ENCODE peak calls at places on chromosomes 2 and 18, in five cellular contexts. O is astrocyte, Z is K562, F is tibial nerve, G is psoas muscle. A is an unnamed sample. For H3K4me1, the result is how much of the 10 kb centered on the place peaks cover.

GRCh38 chr2:98479959-98480524 is 35.4 kb downstream of the INPP4A start:
- DNase-seq in G (peak), Z (no peak), F (no peak), O (peak), A (peak)

GRCh38 chr2:240806006-240806405 is 14.0 kb downstream of the KIF1A start:
- DNase-seq in F (no peak), G (no peak), O (no peak), Z (no peak), A (no peak)

GRCh38 chr2:194126418-194126817 is 1530.6 kb upstream of the SLC39A10 start:
- DNase-seq in F (no peak), O (peak), Z (no peak), G (no peak), A (no peak)

GRCh38 chr2:149715005-149715592 is 127.5 kb upstream of the MMADHC start:
- DNase-seq in O (peak), G (no peak), Z (no peak), F (no peak), A (no peak)

GRCh38 chr2:39608690-39609457 is 56.8 kb upstream of the TMEM178A start:
- DNase-seq in G (no peak), Z (no peak), O (no peak), F (no peak), A (no peak)

GRCh38 chr2:43226558-43226954 is at the start of gene ZFP36L2:
- DNase-seq in Z (peak), G (peak), O (peak), F (peak), A (peak)

GRCh38 chr2:47193607-47194006 is 38.5 kb upstream of the STPG4 start:
- DNase-seq in Z (no peak), G (no peak), O (peak), F (no peak), A (no peak)

GRCh38 chr2:10220516-10221391 is 82.0 kb upstream of the HPCAL1 start:
- DNase-seq in G (peak), Z (peak), O (peak), F (no peak), A (peak)

GRCh38 chr18:44826418-44827259 is 146.0 kb downstream of the SETBP1 start:
- DNase-seq in G (peak), F (peak), O (peak), Z (no peak), A (peak)

GRCh38 chr2:154446324-154446723 is 252.2 kb upstream of the KCNJ3 start:
- DNase-seq in F (no peak), O (no peak), G (no peak), Z (no peak), A (no peak)

GRCh38 chr2:20484034-20484617 is 37.3 kb downstream of the RHOB start:
- DNase-seq in F (no peak), Z (no peak), G (no peak), O (no peak), A (no peak)

GRCh38 chr2:42663106-42663755 is 94.8 kb downstream of the MTA3 start:
- DNase-seq in G (peak), F (peak), O (peak), Z (peak), A (peak)

GRCh38 chr18:31619291-31619690 is 27.6 kb downstream of the TTR start:
- DNase-seq in F (no peak), Z (no peak), G (no peak), O (no peak), A (no peak)

GRCh38 chr18:65215865-65216466 is 534.8 kb upstream of the CDH7 start:
- DNase-seq in O (no peak), Z (no peak), G (no peak), F (no peak), A (no peak)

GRCh38 chr2:208265371-208265806 is 666 bp upstream of the PIKFYVE start:
- DNase-seq in G (peak), Z (no peak), O (peak), F (no peak), A (no peak)

GRCh38 chr2:219985017-219985416 is 357.6 kb downstream of the SLC4A3 start:
- DNase-seq in O (no peak), G (no peak), Z (no peak), F (no peak), A (no peak)

GRCh38 chr2:55934337-55934736 is 10.8 kb upstream of the EFEMP1 start:
- DNase-seq in F (no peak), O (no peak), Z (no peak), G (no peak), A (no peak)

GRCh38 chr2:41896186-41896846 is 151.5 kb upstream of the PKDCC start:
- DNase-seq in F (no peak), O (no peak), G (no peak), Z (no peak), A (no peak)

GRCh38 chr2:63488118-63488713 is 100.1 kb downstream of the WDPCP start:
- DNase-seq in O (no peak), Z (peak), F (no peak), G (no peak), A (no peak)

GRCh38 chr2:165618806-165619205 is 149.3 kb downstream of the CSRNP3 start:
- DNase-seq in Z (no peak), F (no peak), G (no peak), O (no peak), A (no peak)

GRCh38 chr2:220999351-220999750 is 572.8 kb downstream of the EPHA4 start:
- DNase-seq in G (no peak), F (no peak), Z (no peak), O (peak), A (no peak)

GRCh38 chr2:39216495-39217191 is 27.1 kb downstream of the CDKL4 start:
- DNase-seq in G (no peak), F (no peak), Z (no peak), O (no peak), A (no peak)

GRCh38 chr2:117918608-117919007 is 95.3 kb downstream of the CCDC93 start:
- DNase-seq in F (no peak), G (no peak), Z (no peak), O (no peak), A (no peak)

GRCh38 chr18:62957885-62958472 is 242.6 kb downstream of the PHLPP1 start:
- DNase-seq in F (peak), Z (no peak), O (no peak), G (no peak), A (no peak)

GRCh38 chr2:18422416-18423165 is 137.9 kb downstream of the RDH14 start:
- DNase-seq in Z (no peak), F (no peak), G (no peak), O (no peak), A (no peak)

GRCh38 chr2:54629914-54630609 is 93.4 kb upstream of the EML6 start:
- DNase-seq in Z (no peak), F (peak), G (peak), O (peak), A (peak)

GRCh38 chr2:16114836-16115235 is 174.5 kb downstream of the MYCN start:
- DNase-seq in G (no peak), Z (no peak), F (no peak), O (no peak), A (no peak)

GRCh38 chr2:206558492-206558891 is 83.8 kb upstream of the FAM237A start:
- DNase-seq in F (no peak), O (no peak), G (no peak), Z (no peak), A (no peak)

GRCh38 chr18:32010124-32010745 is 8.4 kb upstream of the RNF125 start:
- DNase-seq in Z (no peak), G (no peak), F (no peak), O (no peak), A (no peak)

GRCh38 chr2:69299772-69300516 is 87.1 kb downstream of the GFPT1 start:
- DNase-seq in Z (no peak), O (no peak), G (no peak), F (no peak), A (no peak)

GRCh38 chr18:77482190-77482928 is 232.7 kb downstream of the GALR1 start:
- DNase-seq in G (no peak), Z (no peak), O (no peak), F (no peak), A (no peak)

GRCh38 chr2:60525859-60526258 is 27.6 kb downstream of the BCL11A start:
- DNase-seq in G (no peak), O (no peak), F (no peak), Z (no peak), A (no peak)
- H3K4me1 ChIP-seq in G (under half), O (under half), F (under half), Z (under half), A (under half)

GRCh38 chr2:235945608-235946140 is 222.5 kb downstream of the GBX2 start:
- DNase-seq in F (no peak), Z (no peak), O (no peak), G (no peak), A (no peak)

GRCh38 chr2:235939471-235939870 is 228.7 kb downstream of the GBX2 start:
- DNase-seq in Z (no peak), F (no peak), O (peak), G (no peak), A (no peak)

GRCh38 chr2:235946590-235946989 is 221.6 kb downstream of the GBX2 start:
- DNase-seq in O (no peak), F (no peak), Z (no peak), G (no peak), A (no peak)

GRCh38 chr2:235940330-235940729 is 227.9 kb downstream of the GBX2 start:
- DNase-seq in F (no peak), Z (peak), G (no peak), O (peak), A (no peak)

GRCh38 chr2:235944591-235944990 is 223.6 kb downstream of the GBX2 start:
- DNase-seq in G (no peak), F (no peak), O (no peak), Z (no peak), A (no peak)
- H3K4me3 ChIP-seq in G (no peak), F (no peak), O (no peak), Z (no peak), A (no peak)

DNA sequence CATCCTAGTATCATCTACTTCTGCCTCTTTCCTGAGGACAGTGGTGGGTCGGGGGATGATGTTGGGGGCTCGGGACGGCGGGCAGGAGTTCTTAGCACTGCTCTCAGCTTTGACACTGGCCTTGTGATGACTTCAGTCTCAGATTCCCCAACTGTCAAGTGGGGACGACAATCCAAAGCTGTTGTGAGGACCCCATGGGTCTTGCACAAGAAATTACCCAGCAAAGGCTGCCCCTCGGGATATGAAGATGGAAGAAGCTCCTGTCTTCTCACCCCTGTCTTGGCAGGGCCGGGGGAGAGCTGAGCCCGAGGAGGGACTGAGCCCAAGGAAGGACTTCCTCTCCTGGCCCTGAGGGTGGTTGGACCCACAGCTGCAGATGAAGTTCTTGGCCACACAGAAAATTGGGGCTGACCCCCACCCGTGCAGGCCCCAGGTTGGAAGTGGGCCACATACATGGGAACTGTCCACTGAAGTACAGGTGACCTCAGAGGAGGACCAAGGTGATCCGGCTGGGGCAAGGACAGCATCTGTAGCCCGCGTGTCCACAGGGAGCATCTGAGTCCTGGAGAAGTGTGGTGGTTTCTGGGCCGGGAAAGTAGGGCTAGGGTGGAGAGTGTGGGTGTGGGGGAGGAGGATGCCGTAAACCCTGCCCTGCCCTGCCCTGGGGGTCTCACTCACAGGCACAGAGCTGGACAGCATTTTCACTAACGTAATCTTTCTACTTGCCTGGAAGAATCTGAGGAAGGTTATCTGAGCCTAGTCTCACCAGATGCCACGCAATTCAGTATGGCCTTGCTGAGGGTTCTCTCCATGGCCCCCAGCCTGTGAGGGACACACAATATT is 50.8 kb downstream of the INHBB start:
- DNase-seq in F (no peak), Z (no peak), G (peak), O (no peak), A (no peak)
- H3K4me1 ChIP-seq in F (under half), Z (under half), G (under half), O (under half), A (under half)

GRCh38 chr2:159612255-159612901 is 4.0 kb downstream of the BAZ2B start:
- DNase-seq in F (no peak), O (no peak), G (no peak), Z (peak), A (no peak)
- H3K4me3 ChIP-seq in F (no peak), O (no peak), G (peak), Z (no peak), A (no peak)

DNA sequence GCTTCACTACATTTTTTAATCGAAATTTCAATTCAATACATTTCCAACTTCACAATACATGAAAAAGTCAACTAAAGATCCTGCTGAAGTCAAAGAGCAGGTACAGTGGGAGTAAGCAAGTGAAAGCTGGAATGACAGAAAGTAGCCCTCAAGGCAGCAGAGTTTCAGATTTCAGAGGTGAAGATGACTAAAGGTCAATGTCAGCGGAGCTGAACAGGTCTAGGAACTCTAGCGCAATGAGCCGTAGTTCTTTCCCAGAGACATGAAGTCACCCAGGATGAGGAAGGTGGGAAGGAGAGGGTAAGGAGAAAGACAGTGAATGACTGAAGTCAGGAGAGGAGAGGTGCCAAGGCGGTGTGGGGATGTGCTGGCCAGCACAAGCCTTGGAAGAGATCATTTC is 28.2 kb downstream of the PTPN2 start:
- DNase-seq in G (no peak), Z (no peak), O (no peak), F (no peak), A (no peak)
- H3K4me1 ChIP-seq in G (under half), Z (under half), O (under half), F (under half), A (under half)

GRCh38 chr2:44803100-44803424 is 138.4 kb upstream of the SIX3 start:
- DNase-seq in F (no peak), Z (no peak), G (no peak), O (no peak), A (no peak)

GRCh38 chr2:44802409-44803099 is 138.9 kb upstream of the SIX3 start:
- DNase-seq in F (no peak), O (no peak), G (no peak), Z (no peak), A (no peak)

GRCh38 chr2:44805836-44806235 is 135.7 kb upstream of the SIX3 start:
- DNase-seq in O (no peak), F (no peak), G (no peak), Z (no peak), A (no peak)

GRCh38 chr2:44805391-44805790 is 136.1 kb upstream of the SIX3 start:
- DNase-seq in F (no peak), O (no peak), Z (no peak), G (no peak), A (no peak)

GRCh38 chr2:44804406-44805235 is 136.9 kb upstream of the SIX3 start:
- DNase-seq in G (no peak), O (no peak), Z (no peak), F (no peak), A (no peak)
- H3K4me3 ChIP-seq in G (no peak), O (no peak), Z (no peak), F (no peak), A (no peak)

GRCh38 chr2:201930831-201931230 is 102.8 kb upstream of the FZD7 start:
- DNase-seq in Z (no peak), F (no peak), G (no peak), O (no peak), A (no peak)

GRCh38 chr2:201933792-201934229 is 99.8 kb upstream of the FZD7 start:
- DNase-seq in G (peak), Z (no peak), O (peak), F (no peak), A (no peak)

GRCh38 chr2:201931475-201931874 is 102.2 kb upstream of the FZD7 start:
- DNase-seq in G (no peak), Z (no peak), O (no peak), F (no peak), A (no peak)

GRCh38 chr2:201932511-201932910 is 101.1 kb upstream of the FZD7 start:
- DNase-seq in Z (no peak), O (no peak), G (no peak), F (no peak), A (no peak)

DNA sequence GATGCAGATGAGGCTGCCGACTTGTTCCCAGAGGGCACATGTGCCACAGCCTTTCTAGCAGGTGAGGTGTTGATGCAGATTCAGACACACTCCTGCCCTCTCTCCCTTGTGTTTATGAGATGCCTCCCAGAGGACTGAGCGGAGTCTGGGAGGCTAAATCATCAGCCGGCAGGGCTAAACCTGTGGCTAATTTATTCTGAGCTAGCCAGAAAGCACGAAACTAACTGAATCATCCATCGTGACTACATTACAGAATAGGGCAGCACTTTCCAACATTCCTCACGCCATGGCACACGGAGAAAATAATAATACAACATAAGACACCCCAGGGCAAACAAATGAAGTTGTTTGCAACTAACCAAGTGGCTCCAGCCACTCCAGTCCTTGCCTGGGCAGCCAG is 101.7 kb upstream of the FZD7 start:
- DNase-seq in Z (no peak), F (no peak), O (peak), G (no peak), A (no peak)
- H3K4me1 ChIP-seq in Z (under half), F (under half), O (under half), G (under half), A (under half)

GRCh38 chr2:8247905-8248622 is 433.8 kb upstream of the ID2 start:
- DNase-seq in F (no peak), G (no peak), O (no peak), Z (no peak), A (no peak)

GRCh38 chr2:8249769-8250168 is 432.1 kb upstream of the ID2 start:
- DNase-seq in G (no peak), Z (no peak), O (no peak), F (no peak), A (no peak)

GRCh38 chr2:8251291-8251690 is 430.6 kb upstream of the ID2 start:
- DNase-seq in O (no peak), F (no peak), Z (no peak), G (no peak), A (no peak)

GRCh38 chr2:8248623-8248957 is 433.3 kb upstream of the ID2 start:
- DNase-seq in O (no peak), G (no peak), F (no peak), Z (no peak), A (no peak)

DNA sequence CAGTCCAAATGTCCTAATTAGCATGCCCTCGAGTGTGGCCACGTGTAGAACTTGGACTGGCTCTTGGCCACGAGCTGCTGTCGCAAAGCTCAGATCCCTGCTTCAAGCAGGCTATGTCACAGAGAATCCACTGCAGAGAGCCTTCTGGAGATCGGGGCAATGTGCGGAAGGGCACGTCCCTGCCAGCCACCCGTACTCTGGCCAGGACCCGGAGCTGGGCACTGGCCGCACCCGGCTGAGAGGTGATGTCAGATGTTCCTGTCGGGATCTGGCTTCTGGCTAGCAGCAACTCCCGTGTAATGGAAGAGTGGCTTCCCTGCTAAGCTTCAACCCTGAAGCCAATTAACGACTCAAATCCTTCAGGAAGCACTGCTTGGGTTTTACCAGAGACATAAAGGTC is 432.7 kb upstream of the ID2 start:
- DNase-seq in G (no peak), Z (no peak), F (no peak), O (no peak), A (peak)
- H3K4me3 ChIP-seq in G (no peak), Z (no peak), F (no peak), O (no peak), A (no peak)